ENCODE peak calls at places on chromosome 18, in nine cellular contexts. G is GM06990, E is AG04450, V is psoas muscle, W is GM10248, F is Panc1, K is uterus, C is GM12865, B is AG10803. I is an unnamed sample.

GRCh38 chr18:34159691-34160185 is 65.0 kb downstream of the NOL4 start:
- DNase-seq in G (no peak), K (no peak), B (no peak), E (no peak), V (no peak), F (no peak), W (peak; percentile 4), C (no peak), I (no peak)

GRCh38 chr18:48913201-48913600 is 37.6 kb downstream of the SMAD7 start:
- DNase-seq in K (peak; percentile 12), W (no peak), F (no peak), C (peak; percentile 60), V (no peak), B (no peak), G (no peak), E (no peak), I (no peak)

GRCh38 chr18:49052891-49053644 is 102.3 kb upstream of the SMAD7 start:
- DNase-seq in C (peak; percentile 18), F (no peak), E (peak; percentile 82), B (peak; percentile 96), V (no peak), K (no peak), G (no peak), W (no peak), I (no peak)

GRCh38 chr18:77208969-77209368 is 40.7 kb upstream of the GALR1 start:
- DNase-seq in C (peak; percentile 70), W (peak; percentile 71), B (peak; percentile 12), K (no peak), F (no peak), G (no peak), V (no peak), E (no peak), I (no peak)

GRCh38 chr18:36757081-36757480 is 71.7 kb downstream of the TPGS2 start:
- DNase-seq in G (no peak), W (no peak), C (peak; percentile 31), E (peak; percentile 44), K (no peak), B (peak; percentile 87), F (peak; percentile 27), V (no peak), I (no peak)

GRCh38 chr18:33720133-33720532 is 142.1 kb downstream of the ASXL3 start:
- DNase-seq in V (no peak), K (no peak), E (peak; percentile 21), W (no peak), C (no peak), B (peak; percentile 3), F (peak; percentile 17), G (no peak), I (no peak)

GRCh38 chr18:47881042-47881441 is 49.4 kb downstream of the SMAD2 start:
- DNase-seq in E (no peak), C (no peak), G (no peak), F (no peak), W (no peak), B (no peak), K (no peak), V (no peak), I (no peak)

GRCh38 chr18:76359909-76360308 is 135.1 kb downstream of the ZNF516 start:
- DNase-seq in W (no peak), E (no peak), V (no peak), G (no peak), K (no peak), F (no peak), B (no peak), C (no peak), I (no peak)

GRCh38 chr18:40685241-40685640 is 1269.8 kb upstream of the PIK3C3 start:
- DNase-seq in B (no peak), V (no peak), C (no peak), F (no peak), G (no peak), W (no peak), E (no peak), K (no peak), I (no peak)

GRCh38 chr18:78192044-78192443 is 787.6 kb upstream of the SALL3 start:
- DNase-seq in G (no peak), C (no peak), E (no peak), V (no peak), F (no peak), B (no peak), W (no peak), K (no peak), I (no peak)

GRCh38 chr18:27062802-27063201 is 122.3 kb downstream of the CHST9 start:
- DNase-seq in C (no peak), V (no peak), F (no peak), E (no peak), W (no peak), K (no peak), B (no peak), G (no peak), I (no peak)

GRCh38 chr18:46680784-46681695 is 24.0 kb upstream of the LOXHD1 start:
- DNase-seq in E (no peak), B (no peak), F (no peak), K (no peak), C (peak; percentile 20), V (no peak), G (no peak), W (no peak), I (no peak)

GRCh38 chr18:77016936-77017335 is 115.6 kb downstream of the MBP start:
- DNase-seq in V (no peak), F (no peak), K (no peak), E (no peak), G (no peak), B (no peak), W (no peak), C (no peak), I (no peak)

GRCh38 chr18:79570266-79571201 is 109.1 kb upstream of the CTDP1 start:
- DNase-seq in F (no peak), V (peak; percentile 42), W (peak; percentile 54), E (peak; percentile 27), C (no peak), K (peak; percentile 12), B (peak; percentile 26), G (no peak), I (peak; percentile 17)

GRCh38 chr18:8151176-8151575 is 458.1 kb upstream of the RAB12 start:
- DNase-seq in K (no peak), W (no peak), B (no peak), F (no peak), E (no peak), C (no peak), G (no peak), V (no peak), I (no peak)

GRCh38 chr18:2570772-2571199 is 519 bp downstream of the METTL4 start:
- DNase-seq in E (peak; percentile 32), G (no peak), K (peak; percentile 69), B (peak; percentile 67), W (peak; percentile 72), C (peak; percentile 75), F (peak; percentile 17), V (peak; percentile 88), I (peak; percentile 57)
- TF ChIP-seq CTCF in E (no peak), G (no peak), K (peak; percentile 27), B (peak; percentile 28), W (no peak), C (no peak), F (no peak), V (peak; percentile 12), I (no peak)

GRCh38 chr18:25057491-25058050 is 294.4 kb downstream of the ZNF521 start:
- DNase-seq in E (no peak), F (no peak), K (no peak), B (no peak), W (no peak), C (no peak), V (no peak), G (no peak), I (no peak)
- TF ChIP-seq CTCF in E (no peak), F (no peak), K (no peak), B (no peak), W (no peak), C (no peak), V (no peak), G (no peak), I (no peak)

GRCh38 chr18:23105581-23106219 is 29.6 kb upstream of the CABLES1 start:
- DNase-seq in V (no peak), W (no peak), E (no peak), G (no peak), F (no peak), K (no peak), B (no peak), C (no peak), I (no peak)
- TF ChIP-seq CTCF in V (no peak), W (no peak), E (no peak), G (no peak), F (no peak), K (no peak), B (no peak), C (no peak), I (no peak)

GRCh38 chr18:59717291-59717690 is 20.1 kb upstream of the CCBE1 start:
- DNase-seq in K (no peak), G (no peak), B (no peak), C (no peak), F (no peak), W (no peak), V (no peak), E (no peak), I (no peak)

GRCh38 chr18:59718108-59719057 is 21.2 kb upstream of the CCBE1 start:
- DNase-seq in E (peak; percentile 86), F (no peak), V (no peak), G (no peak), W (no peak), B (peak; percentile 99), C (no peak), K (no peak), I (no peak)

GRCh38 chr18:59712311-59712710 is 15.1 kb upstream of the CCBE1 start:
- DNase-seq in C (no peak), E (no peak), G (no peak), V (no peak), F (no peak), K (no peak), B (no peak), W (no peak), I (no peak)

GRCh38 chr18:59715445-59715844 is 18.2 kb upstream of the CCBE1 start:
- DNase-seq in C (no peak), F (no peak), V (no peak), G (no peak), W (no peak), K (no peak), E (no peak), B (peak; percentile 49), I (no peak)

GRCh38 chr18:59715966-59716369 is 18.7 kb upstream of the CCBE1 start:
- DNase-seq in G (no peak), W (no peak), V (no peak), K (no peak), E (peak; percentile 65), B (peak; percentile 91), C (no peak), F (peak; percentile 70), I (no peak)
- TF ChIP-seq CTCF in G (no peak), W (no peak), V (no peak), K (no peak), E (peak; percentile 31), B (peak; percentile 41), C (no peak), F (no peak), I (no peak)